ENCODE peak calls at places on chromosomes 13 and 19, in seven cellular contexts. C, P, E, W, K, I and Q are unnamed samples.

GRCh38 chr19:58009666-58010301 is 7.2 kb upstream of the ZNF606 start:
- DNase-seq in C (peak), P (no peak), E (no peak), W (peak), K (peak), I (no peak), Q (peak)

GRCh38 chr19:10625003-10625761 is at the start of gene SLC44A2:
- DNase-seq in C (no peak), P (peak), E (no peak), W (peak), K (no peak), I (no peak), Q (no peak)

GRCh38 chr13:47332149-47332548 is 435.3 kb upstream of the HTR2A start:
- DNase-seq in C (no peak), P (no peak), E (no peak), W (no peak), K (no peak), I (no peak), Q (no peak)

GRCh38 chr13:46492946-46493345 is 60.0 kb upstream of the LRCH1 start:
- DNase-seq in C (no peak), P (peak), E (no peak), W (peak), K (no peak), I (peak), Q (peak)

GRCh38 chr19:39425744-39426143 is 10.0 kb downstream of the RPS16 start:
- DNase-seq in C (no peak), P (no peak), E (no peak), W (no peak), K (no peak), I (no peak), Q (no peak)

GRCh38 chr19:39413269-39413902 is 917 bp downstream of the PLEKHG2 start:
- DNase-seq in C (no peak), P (peak), E (no peak), W (peak), K (no peak), I (no peak), Q (peak)

GRCh38 chr19:8321067-8321759 is at the start of the genes NDUFA7 and RPS28:
- DNase-seq in C (peak), P (peak), E (peak), W (peak), K (peak), I (peak), Q (peak)

GRCh38 chr13:30796833-30797601 is 61.7 kb downstream of the ALOX5AP start:
- DNase-seq in C (no peak), P (no peak), E (no peak), W (no peak), K (no peak), I (no peak), Q (no peak)

GRCh38 chr19:12721656-12722565 is 1.8 kb downstream of the TNPO2 start:
- DNase-seq in C (peak), P (peak), E (no peak), W (peak), K (peak), I (peak), Q (peak)

GRCh38 chr13:27372896-27373295 is 51.5 kb upstream of the GTF3A start:
- DNase-seq in C (no peak), P (no peak), E (no peak), W (no peak), K (no peak), I (peak), Q (no peak)

GRCh38 chr13:84574851-84575250 is 692.6 kb upstream of the SLITRK1 start:
- DNase-seq in C (no peak), P (peak), E (no peak), W (no peak), K (no peak), I (no peak), Q (no peak)

GRCh38 chr13:101488734-101489133 is 36.3 kb downstream of the ITGBL1 start:
- DNase-seq in C (no peak), P (no peak), E (no peak), W (no peak), K (no peak), I (no peak), Q (no peak)

GRCh38 chr13:23570931-23571330 is 719 bp downstream of the TNFRSF19 start:
- DNase-seq in C (no peak), P (no peak), E (no peak), W (no peak), K (no peak), I (peak), Q (no peak)

GRCh38 chr13:41605319-41606285 is 148.3 kb downstream of the RGCC start:
- DNase-seq in C (no peak), P (no peak), E (no peak), W (no peak), K (no peak), I (peak), Q (no peak)

GRCh38 chr19:41646589-41647204 is 19.8 kb upstream of the CEACAM4 start:
- DNase-seq in C (no peak), P (peak), E (no peak), W (peak), K (no peak), I (no peak), Q (no peak)

GRCh38 chr19:23999821-24000610 is 85.3 kb downstream of the ZNF726 start:
- DNase-seq in C (no peak), P (no peak), E (no peak), W (no peak), K (no peak), I (no peak), Q (no peak)

GRCh38 chr19:30148803-30149202 is 206.8 kb downstream of the URI1 start:
- DNase-seq in C (no peak), P (no peak), E (no peak), W (no peak), K (no peak), I (no peak), Q (no peak)

GRCh38 chr13:23792680-23793079 is 96.5 kb downstream of the MIPEP start:
- DNase-seq in C (no peak), P (no peak), E (no peak), W (no peak), K (no peak), I (no peak), Q (no peak)

GRCh38 chr13:24112791-24113190 is 47.7 kb upstream of the SPATA13 start:
- DNase-seq in C (no peak), P (no peak), E (no peak), W (no peak), K (no peak), I (no peak), Q (no peak)

GRCh38 chr13:33787051-33787591 is 30.8 kb upstream of the RFC3 start:
- DNase-seq in C (no peak), P (peak), E (peak), W (no peak), K (no peak), I (no peak), Q (no peak)

GRCh38 chr13:33676700-33677048 is 141.3 kb upstream of the RFC3 start:
- DNase-seq in C (no peak), P (peak), E (no peak), W (no peak), K (no peak), I (peak), Q (no peak)

GRCh38 chr19:53808710-53809125 is 15.4 kb downstream of the NLRP12 start:
- DNase-seq in C (no peak), P (peak), E (no peak), W (no peak), K (no peak), I (peak), Q (no peak)

GRCh38 chr19:3722443-3723109 is 14.4 kb downstream of the TJP3 start:
- DNase-seq in C (no peak), P (peak), E (no peak), W (no peak), K (no peak), I (no peak), Q (no peak)

GRCh38 chr13:75867718-75868117 is 231.6 kb downstream of the LMO7 start:
- DNase-seq in C (no peak), P (no peak), E (no peak), W (no peak), K (no peak), I (no peak), Q (no peak)

GRCh38 chr13:75872970-75873369 is 236.8 kb downstream of the LMO7 start:
- DNase-seq in C (no peak), P (no peak), E (no peak), W (no peak), K (no peak), I (no peak), Q (no peak)

GRCh38 chr13:75871059-75871458 is 234.9 kb downstream of the LMO7 start:
- DNase-seq in C (no peak), P (no peak), E (no peak), W (no peak), K (no peak), I (no peak), Q (no peak)

GRCh38 chr13:75870397-75870801 is 234.3 kb downstream of the LMO7 start:
- DNase-seq in C (no peak), P (peak), E (no peak), W (peak), K (no peak), I (no peak), Q (no peak)

DNA sequence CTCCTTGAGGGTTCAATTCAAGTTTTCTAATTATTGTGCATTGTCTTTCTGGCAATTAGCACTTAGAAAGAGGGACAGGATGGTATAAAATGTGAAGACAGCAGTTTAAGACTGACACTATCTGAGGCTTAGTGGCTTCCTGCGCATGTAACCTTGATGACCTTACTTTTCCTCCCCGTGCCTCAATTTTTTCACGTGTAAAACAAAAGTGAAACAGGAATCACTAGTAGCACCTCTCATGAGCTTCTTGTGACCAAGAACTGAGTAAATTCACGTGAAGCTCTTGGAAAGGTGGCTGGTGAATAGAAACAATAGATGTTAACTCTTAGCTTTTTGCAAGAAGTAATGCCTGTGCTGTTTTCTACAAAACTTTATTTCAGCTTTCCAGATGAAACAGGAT is 233.9 kb downstream of the LMO7 start:
- DNase-seq in C (no peak), P (no peak), E (no peak), W (no peak), K (no peak), I (no peak), Q (no peak)
- TF ChIP-seq POLR2AphosphoS5 in C (no peak), P (peak), E (no peak), W (no peak), K (no peak), I (no peak), Q (no peak)

GRCh38 chr19:50190439-50190891 is 13.0 kb upstream of the MYH14 start:
- DNase-seq in C (no peak), P (no peak), E (peak), W (no peak), K (no peak), I (no peak), Q (no peak)
- TF ChIP-seq TAF1 in C (no peak), P (no peak), E (no peak), W (no peak), K (no peak), I (no peak), Q (no peak)

DNA sequence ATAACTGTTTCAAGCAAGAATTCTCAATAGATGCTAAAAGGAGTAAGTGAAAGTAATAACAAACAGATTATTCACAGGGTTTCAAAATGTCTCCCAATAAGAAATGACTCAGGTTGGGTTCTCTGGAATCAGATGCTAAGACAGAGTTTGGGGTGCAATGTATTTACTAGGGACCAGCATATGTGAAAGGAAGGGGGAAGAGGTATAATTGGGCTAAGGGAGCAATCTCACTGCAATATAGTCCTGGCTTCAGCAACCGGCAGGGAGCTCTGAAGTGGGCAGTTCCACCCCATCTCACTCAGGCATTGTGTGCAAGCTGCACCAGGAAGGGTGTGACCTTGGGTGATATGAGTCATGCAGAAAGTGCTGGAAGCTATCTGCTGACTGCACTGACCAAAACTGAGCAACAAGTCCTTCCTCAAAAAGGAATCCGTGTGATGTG is 23.4 kb downstream of the ZDHHC20 start:
- DNase-seq in C (no peak), P (no peak), E (peak), W (peak), K (peak), I (peak), Q (peak)
- TF ChIP-seq POLR2AphosphoS5 in C (no peak), P (no peak), E (no peak), W (no peak), K (peak), I (no peak), Q (no peak)

GRCh38 chr13:98981596-98982195 is 3.8 kb upstream of the DOCK9 start:
- DNase-seq in C (no peak), P (no peak), E (no peak), W (no peak), K (no peak), I (no peak), Q (no peak)
- TF ChIP-seq TAF1 in C (no peak), P (no peak), E (no peak), W (no peak), K (no peak), I (no peak), Q (no peak)

GRCh38 chr19:6801397-6802086 is 29.0 kb downstream of the VAV1 start:
- DNase-seq in C (no peak), P (peak), E (peak), W (peak), K (peak), I (no peak), Q (peak)
- TF ChIP-seq POLR2AphosphoS5 in C (no peak), P (no peak), E (no peak), W (no peak), K (peak), I (no peak), Q (no peak)

GRCh38 chr13:71864981-71865857 is 1.8 kb downstream of the DACH1 start:
- DNase-seq in C (no peak), P (peak), E (no peak), W (no peak), K (no peak), I (no peak), Q (no peak)
- TF ChIP-seq TAF1 in C (no peak), P (no peak), E (no peak), W (no peak), K (no peak), I (no peak), Q (no peak)

GRCh38 chr13:110359840-110360301 is 52.8 kb downstream of the COL4A2 start:
- DNase-seq in C (no peak), P (no peak), E (no peak), W (no peak), K (no peak), I (no peak), Q (no peak)
- TF ChIP-seq POLR2AphosphoS5 in C (no peak), P (no peak), E (no peak), W (no peak), K (no peak), I (no peak), Q (no peak)

GRCh38 chr19:38273499-38273898 is 9.1 kb downstream of the SPINT2 start:
- DNase-seq in C (no peak), P (no peak), E (no peak), W (no peak), K (no peak), I (no peak), Q (no peak)

GRCh38 chr19:38268539-38268938 is 4.2 kb downstream of the SPINT2 start:
- DNase-seq in C (no peak), P (no peak), E (no peak), W (no peak), K (no peak), I (no peak), Q (no peak)

GRCh38 chr19:38267780-38268430 is 3.5 kb downstream of the SPINT2 start:
- DNase-seq in C (no peak), P (no peak), E (no peak), W (no peak), K (no peak), I (no peak), Q (no peak)

GRCh38 chr19:38266981-38267597 is 2.7 kb downstream of the SPINT2 start:
- DNase-seq in C (no peak), P (no peak), E (no peak), W (peak), K (no peak), I (peak), Q (no peak)

DNA sequence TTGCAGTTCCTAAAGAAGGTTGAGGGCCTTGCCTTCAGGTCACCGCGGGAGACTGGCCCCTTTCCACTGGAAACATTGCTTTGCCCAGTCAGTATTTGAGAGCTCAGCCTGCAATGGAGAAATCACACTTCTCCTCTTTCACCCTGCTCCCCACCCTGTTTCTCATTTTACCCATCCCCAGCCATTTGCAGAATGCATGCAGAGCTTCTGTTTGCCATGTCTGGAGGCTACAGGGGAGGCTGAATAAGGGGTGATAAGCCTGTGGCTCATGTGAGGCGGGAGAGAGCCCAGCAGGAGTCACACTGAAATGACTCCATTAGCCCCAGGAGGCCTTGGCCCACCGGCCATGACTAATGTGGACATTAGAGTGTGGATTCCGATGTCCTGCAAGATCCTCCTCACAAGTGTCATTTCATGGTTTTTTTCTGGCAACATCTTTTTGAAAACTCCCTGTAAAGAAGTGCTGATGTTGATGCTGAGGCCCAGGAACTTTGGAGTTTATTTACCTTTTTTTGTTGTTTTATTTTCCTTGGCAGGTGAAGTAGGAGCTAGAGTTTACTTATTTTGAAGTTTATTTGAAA is 6.3 kb downstream of the SPINT2 start:
- DNase-seq in C (no peak), P (no peak), E (no peak), W (peak), K (no peak), I (no peak), Q (no peak)
- TF ChIP-seq TAF1 in C (no peak), P (no peak), E (no peak), W (peak), K (no peak), I (no peak), Q (no peak)

GRCh38 chr19:33373701-33374405 is at the start of gene CEBPG:
- DNase-seq in C (no peak), P (peak), E (no peak), W (peak), K (no peak), I (no peak), Q (peak)
- TF ChIP-seq POLR2AphosphoS5 in C (peak), P (peak), E (peak), W (peak), K (peak), I (peak), Q (peak)

GRCh38 chr13:40118337-40118736 is 462.9 kb downstream of the COG6 start:
- DNase-seq in C (no peak), P (no peak), E (no peak), W (no peak), K (no peak), I (no peak), Q (no peak)

GRCh38 chr13:40119852-40120251 is 464.4 kb downstream of the COG6 start:
- DNase-seq in C (no peak), P (no peak), E (no peak), W (no peak), K (no peak), I (no peak), Q (no peak)

GRCh38 chr13:40120288-40120687 is 464.8 kb downstream of the COG6 start:
- DNase-seq in C (no peak), P (no peak), E (no peak), W (no peak), K (no peak), I (no peak), Q (no peak)

GRCh38 chr13:40121711-40122110 is 466.2 kb downstream of the COG6 start:
- DNase-seq in C (no peak), P (no peak), E (no peak), W (no peak), K (no peak), I (no peak), Q (no peak)

GRCh38 chr13:40120781-40121180 is 465.3 kb downstream of the COG6 start:
- DNase-seq in C (no peak), P (no peak), E (no peak), W (no peak), K (no peak), I (no peak), Q (no peak)
- TF ChIP-seq TAF1 in C (no peak), P (no peak), E (no peak), W (no peak), K (no peak), I (no peak), Q (no peak)